ENCODE peak calls at places on chromosomes 12 and 14, in five cellular contexts. W is astrocyte of the spinal cord, D is A549, K is lower lobe of right lung, S is Caco-2. A is an unnamed sample.

GRCh38 chr14:74568896-74569295 is 43.1 kb downstream of the LTBP2 start:
- DNase-seq in W (no peak), D (no peak), K (no peak), S (no peak), A (no peak)

GRCh38 chr12:112988224-112988623 is 9.9 kb downstream of the OAS2 start:
- DNase-seq in W (no peak), D (no peak), K (no peak), S (no peak), A (no peak)

GRCh38 chr12:85036241-85036707 is at the start of the genes LRRIQ1 and TSPAN19:
- DNase-seq in W (peak), D (peak), K (peak), S (peak), A (peak)

GRCh38 chr12:20963762-20964161 is 153.3 kb downstream of the SLCO1B3 start:
- DNase-seq in W (no peak), D (no peak), K (no peak), S (no peak), A (no peak)

GRCh38 chr12:98227162-98227561 is 288.2 kb upstream of the TMPO start:
- DNase-seq in W (no peak), D (no peak), K (no peak), S (no peak), A (no peak)

GRCh38 chr12:44835641-44836379 is 40.3 kb downstream of the NELL2 start:
- DNase-seq in W (peak), D (no peak), K (no peak), S (no peak), A (no peak)

GRCh38 chr14:51859136-51859535 is 1.3 kb upstream of the GNG2 start:
- DNase-seq in W (no peak), D (no peak), K (no peak), S (no peak), A (no peak)

GRCh38 chr12:65443038-65443437 is 164.6 kb downstream of the MSRB3 start:
- DNase-seq in W (no peak), D (no peak), K (no peak), S (no peak), A (no peak)

GRCh38 chr12:80241576-80242273 is 142.4 kb downstream of the OTOGL start:
- DNase-seq in W (peak), D (no peak), K (no peak), S (no peak), A (no peak)

GRCh38 chr12:101671157-101671791 is 26.2 kb upstream of the CHPT1 start:
- DNase-seq in W (no peak), D (no peak), K (peak), S (no peak), A (no peak)

GRCh38 chr12:115943630-115944391 is 333.7 kb downstream of the MED13L start:
- DNase-seq in W (no peak), D (no peak), K (peak), S (no peak), A (no peak)

GRCh38 chr12:49055978-49056754 is 4.4 kb downstream of the KMT2D start:
- DNase-seq in W (peak), D (peak), K (peak), S (peak), A (no peak)

GRCh38 chr12:94925729-94926128 is 77.8 kb downstream of the NDUFA12 start:
- DNase-seq in W (no peak), D (no peak), K (no peak), S (no peak), A (no peak)

GRCh38 chr14:59754256-59754655 is 116.3 kb downstream of the RTN1 start:
- DNase-seq in W (peak), D (no peak), K (no peak), S (no peak), A (no peak)

GRCh38 chr12:121061831-121062230 is 22.8 kb upstream of the OASL start:
- DNase-seq in W (no peak), D (no peak), K (no peak), S (no peak), A (no peak)

GRCh38 chr14:53779301-53779700 is 177.3 kb downstream of the BMP4 start:
- DNase-seq in W (no peak), D (no peak), K (no peak), S (no peak), A (no peak)

GRCh38 chr14:68979722-68980552 is 835 bp upstream of the ACTN1 start:
- DNase-seq in W (peak), D (peak), K (peak), S (peak), A (no peak)

GRCh38 chr12:128639089-128639488 is 184.7 kb downstream of the SLC15A4 start:
- DNase-seq in W (no peak), D (no peak), K (no peak), S (no peak), A (no peak)

GRCh38 chr14:91879196-91879595 is 11.9 kb upstream of the TC2N start:
- DNase-seq in W (no peak), D (no peak), K (no peak), S (no peak), A (no peak)

GRCh38 chr14:99606359-99606758 is 2.4 kb upstream of the CCDC85C start:
- DNase-seq in W (no peak), D (no peak), K (no peak), S (no peak), A (no peak)

GRCh38 chr12:20704860-20705259 is 9.7 kb downstream of the SLCO1C1 start:
- DNase-seq in W (no peak), D (no peak), K (no peak), S (no peak), A (no peak)

GRCh38 chr12:12665194-12665593 is 30.8 kb downstream of the GPR19 start:
- DNase-seq in W (no peak), D (no peak), K (no peak), S (no peak), A (no peak)

GRCh38 chr14:77390188-77390587 is 13.0 kb downstream of the SAMD15 start:
- DNase-seq in W (no peak), D (no peak), K (no peak), S (no peak), A (no peak)

GRCh38 chr12:95590775-95591174 is 39.5 kb upstream of the USP44 start:
- DNase-seq in W (no peak), D (no peak), K (no peak), S (no peak), A (peak)

DNA sequence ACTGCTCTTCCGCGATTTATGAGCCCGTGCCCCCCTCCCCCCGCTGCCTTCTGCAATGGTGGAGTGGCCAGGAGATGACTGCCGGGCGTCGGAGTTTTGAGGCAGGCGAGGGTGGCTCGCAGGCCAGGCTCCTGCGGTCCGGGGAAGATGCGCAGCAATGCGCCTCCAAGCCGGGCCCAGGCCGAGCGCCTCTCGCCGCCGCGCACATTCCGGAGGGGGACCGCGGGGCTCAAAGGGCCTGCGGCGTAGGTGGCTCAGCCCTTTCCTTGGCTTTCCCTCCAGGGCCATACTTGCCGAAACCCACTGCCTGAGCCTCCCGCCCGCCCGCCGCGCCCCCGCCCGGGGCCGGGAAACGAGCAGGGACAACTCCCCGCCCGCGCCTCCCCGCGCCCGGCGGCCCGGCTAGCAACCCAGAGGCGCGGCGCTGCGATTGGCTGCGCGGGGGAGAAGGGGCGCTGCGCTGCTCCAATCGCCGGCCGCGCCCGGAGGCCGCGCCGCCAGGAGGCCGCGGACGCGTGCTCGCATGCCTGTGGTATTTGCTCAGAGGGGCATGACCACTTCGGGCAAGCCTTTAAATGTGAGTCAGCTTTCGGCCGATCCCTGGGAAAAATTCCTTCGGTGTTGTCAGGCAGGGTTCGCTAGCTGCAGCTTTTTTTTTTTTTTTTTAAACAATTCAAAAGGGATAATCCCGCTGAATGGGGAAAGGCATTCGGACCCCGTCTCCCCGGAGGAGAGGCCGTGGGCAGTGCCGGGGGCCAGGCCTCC is 157.9 kb upstream of the PARP11 start:
- DNase-seq in W (peak), D (peak), K (peak), S (peak), A (peak)
- TF ChIP-seq CTCF in W (no peak), D (no peak), K (peak), S (no peak), A (no peak)

DNA sequence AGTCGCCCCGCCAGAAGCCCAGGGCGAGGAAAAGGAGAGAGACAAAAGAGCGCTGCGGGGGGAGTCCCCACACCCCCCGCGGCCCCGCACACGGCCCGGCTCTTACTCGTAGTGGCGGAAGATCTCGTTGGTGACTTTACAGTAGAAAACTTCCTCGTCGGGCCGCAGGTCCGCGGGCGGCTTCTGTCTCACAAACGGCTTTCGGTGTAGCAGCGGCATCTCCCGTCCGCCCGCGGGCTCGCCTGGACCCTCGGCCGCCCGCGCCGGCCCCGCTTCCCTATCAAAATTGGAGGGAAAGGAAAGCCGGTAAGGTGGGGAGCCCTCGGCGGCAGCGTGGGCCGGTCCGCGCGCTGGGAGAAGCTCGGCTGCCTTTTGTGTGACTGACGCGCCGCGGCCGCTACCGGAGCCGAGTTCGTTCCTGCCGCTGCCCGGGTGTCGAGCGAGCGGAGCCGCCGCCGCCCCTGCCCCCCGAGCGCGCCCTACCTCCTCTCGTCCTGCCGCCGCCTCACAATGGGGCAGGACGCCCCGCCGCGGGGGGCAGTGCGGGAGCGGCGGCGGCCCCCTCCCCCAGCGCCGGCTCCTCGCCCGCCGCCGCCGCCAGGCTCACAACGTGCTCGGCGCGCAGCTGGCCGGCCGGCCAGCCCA is 652 bp downstream of the BAZ1A start:
- DNase-seq in W (peak), D (peak), K (peak), S (peak), A (no peak)
- TF ChIP-seq CTCF in W (peak), D (no peak), K (peak), S (no peak), A (peak)

GRCh38 chr14:104820669-104821228 is 19.8 kb downstream of the ZBTB42 start:
- DNase-seq in W (peak), D (peak), K (peak), S (no peak), A (peak)
- TF ChIP-seq CTCF in W (peak), D (no peak), K (peak), S (no peak), A (peak)

DNA sequence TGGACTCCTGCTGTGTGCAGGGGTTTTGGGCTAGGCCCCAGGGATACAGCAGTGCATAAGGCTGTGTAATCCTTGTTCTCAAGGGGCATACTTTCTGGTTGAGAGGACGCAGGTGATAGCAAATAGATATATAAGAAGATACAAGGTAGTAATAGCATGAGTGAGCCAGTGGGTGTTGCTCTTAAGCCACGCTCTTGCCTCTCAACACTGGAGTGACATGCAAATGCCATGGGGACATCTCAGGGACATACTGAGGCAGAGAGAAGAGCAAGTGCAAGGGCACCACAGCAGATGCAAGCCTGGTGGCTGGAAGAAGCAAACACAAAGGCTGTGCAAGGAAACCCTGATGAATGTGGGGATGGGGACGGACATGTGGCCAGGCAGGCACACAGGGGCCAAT is 223.3 kb downstream of the CHST11 start:
- DNase-seq in W (peak), D (no peak), K (no peak), S (no peak), A (no peak)
- TF ChIP-seq CTCF in W (peak), D (peak), K (no peak), S (no peak), A (peak)

GRCh38 chr12:31363826-31364225 is 37.9 kb upstream of the SINHCAF start:
- DNase-seq in W (no peak), D (no peak), K (no peak), S (no peak), A (no peak)

GRCh38 chr12:31363416-31363809 is 37.5 kb upstream of the SINHCAF start:
- DNase-seq in W (no peak), D (no peak), K (no peak), S (no peak), A (no peak)

GRCh38 chr12:31361730-31362114 is 35.8 kb upstream of the SINHCAF start:
- DNase-seq in W (no peak), D (no peak), K (no peak), S (no peak), A (no peak)

GRCh38 chr12:31362115-31362758 is 36.3 kb upstream of the SINHCAF start:
- DNase-seq in W (no peak), D (no peak), K (no peak), S (peak), A (no peak)

DNA sequence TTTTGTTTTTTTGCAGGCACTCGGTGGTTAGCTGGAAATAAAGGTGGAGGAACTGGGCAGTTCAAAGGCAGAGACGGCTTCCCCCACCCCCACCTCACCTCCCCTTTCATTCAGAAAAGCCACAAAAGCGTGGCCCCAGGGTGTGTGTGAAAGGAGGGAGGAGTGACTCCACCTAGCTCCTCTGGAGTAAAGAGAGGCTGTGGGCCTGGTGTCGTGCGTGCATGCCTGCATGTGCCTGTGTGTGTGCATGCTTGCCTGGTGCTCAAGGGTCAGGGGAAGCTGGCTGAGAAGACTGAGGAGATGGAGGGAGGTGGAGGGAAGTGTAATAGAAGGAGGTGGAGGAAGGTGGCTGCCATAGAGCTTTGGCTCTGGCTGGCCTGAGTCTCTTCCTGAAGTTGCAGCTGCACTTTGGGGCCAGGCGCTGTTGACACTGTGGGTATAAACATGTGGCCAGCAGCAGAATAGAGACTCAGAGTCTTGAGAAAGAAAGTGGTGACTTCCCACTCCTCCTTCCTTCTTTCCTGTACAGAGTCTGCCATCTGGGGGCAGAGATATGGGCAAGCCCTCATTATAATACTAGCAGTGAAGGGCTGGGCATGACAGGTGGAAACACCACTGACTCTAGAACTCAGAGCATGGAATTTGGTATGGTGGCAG is 36.9 kb upstream of the SINHCAF start:
- DNase-seq in W (no peak), D (no peak), K (peak), S (peak), A (no peak)
- TF ChIP-seq CTCF in W (no peak), D (no peak), K (no peak), S (no peak), A (no peak)